ENCODE peak calls at places on chromosomes 11 and 22, in five cellular contexts. I is K562, O is H1, B is HepG2, L is GM12878. J is an unnamed sample.
A peak's percentile ranks its signal among the peaks of the same experiment; 100 is the strongest.

GRCh38 chr11:100593321-100593720 is 93.8 kb upstream of the ARHGAP42 start:
- DNase-seq in L (no peak), O (no peak), B (no peak), I (no peak), J (no peak)

GRCh38 chr11:75558939-75559843 is 2.9 kb upstream of the SERPINH1 start:
- DNase-seq in B (no peak), L (no peak), I (peak; percentile 68), O (no peak), J (no peak)

GRCh38 chr11:10727259-10727851 is 23.7 kb upstream of the CTR9 start:
- DNase-seq in O (no peak), L (no peak), B (no peak), I (no peak), J (no peak)

GRCh38 chr11:127862406-127862805 is 725.0 kb downstream of the ETS1 start:
- DNase-seq in B (no peak), L (no peak), O (no peak), I (no peak), J (no peak)

GRCh38 chr11:59265735-59266134 is 53.0 kb upstream of the MPEG1 start:
- DNase-seq in B (no peak), L (no peak), O (no peak), I (no peak), J (no peak)

GRCh38 chr11:30960387-30960992 is 374.3 kb upstream of the MPPED2 start:
- DNase-seq in L (no peak), O (no peak), B (peak; percentile 44), I (no peak), J (peak; percentile 35)

GRCh38 chr11:103898065-103898464 is 138.4 kb upstream of the DDI1 start:
- DNase-seq in O (no peak), L (peak; percentile 40), B (no peak), I (no peak), J (no peak)

GRCh38 chr11:75557649-75558494 is 4.2 kb upstream of the SERPINH1 start:
- DNase-seq in I (no peak), L (no peak), O (no peak), B (no peak), J (no peak)

GRCh38 chr11:35112056-35112845 is 26.7 kb upstream of the CD44 start:
- DNase-seq in L (no peak), O (no peak), B (no peak), I (no peak), J (no peak)

GRCh38 chr11:65897020-65897471 is 3.1 kb downstream of the FOSL1 start:
- DNase-seq in I (no peak), L (no peak), B (no peak), O (no peak), J (no peak)

GRCh38 chr11:123062892-123063395 is 1.0 kb upstream of the HSPA8 start:
- DNase-seq in B (no peak), L (no peak), O (no peak), I (peak; percentile 67), J (no peak)

GRCh38 chr22:44730034-44730433 is 22.3 kb upstream of the ARHGAP8 start:
- DNase-seq in B (no peak), O (peak; percentile 46), I (no peak), L (no peak), J (no peak)

GRCh38 chr11:7492253-7492652 is 6.9 kb downstream of the OLFML1 start:
- DNase-seq in I (no peak), B (no peak), L (no peak), O (no peak), J (no peak)

GRCh38 chr11:68312780-68313573 is 586 bp downstream of the LRP5 start:
- DNase-seq in L (no peak), B (no peak), O (no peak), I (peak; percentile 84), J (no peak)

GRCh38 chr11:6402061-6402470 is 11.8 kb downstream of the SMPD1 start:
- DNase-seq in O (no peak), L (no peak), I (no peak), B (peak; percentile 59), J (no peak)

GRCh38 chr11:123159146-123159857 is 35.7 kb downstream of the CLMP start:
- DNase-seq in O (no peak), B (no peak), L (no peak), I (no peak), J (no peak)

GRCh38 chr11:82701847-82702520 is 31.7 kb downstream of the FAM181B start:
- DNase-seq in L (no peak), B (peak; percentile 37), O (peak; percentile 81), I (peak; percentile 53), J (peak; percentile 24)

GRCh38 chr11:119728226-119728626 is 774 bp downstream of the NECTIN1 start:
- DNase-seq in I (no peak), L (no peak), O (no peak), B (no peak), J (no peak)

GRCh38 chr11:29318134-29318845 is 698.5 kb downstream of the KCNA4 start:
- DNase-seq in B (no peak), I (no peak), L (no peak), O (no peak), J (no peak)

GRCh38 chr22:42773161-42773560 is 52.5 kb upstream of the A4GALT start:
- DNase-seq in B (no peak), O (no peak), I (no peak), L (no peak), J (no peak)

GRCh38 chr11:114080219-114080618 is 20.7 kb downstream of the ZBTB16 start:
- DNase-seq in L (no peak), O (no peak), B (no peak), I (no peak), J (no peak)

GRCh38 chr11:122897606-122898210 is 15.1 kb downstream of the JHY start:
- DNase-seq in L (no peak), O (no peak), I (no peak), B (no peak), J (no peak)

GRCh38 chr11:61888043-61888442 is 3.3 kb downstream of the FADS3 start:
- DNase-seq in L (no peak), O (no peak), I (no peak), B (no peak), J (no peak)

GRCh38 chr11:44568706-44569473 is 3.4 kb downstream of the CD82 start:
- DNase-seq in O (no peak), L (peak; percentile 63), B (no peak), I (peak; percentile 17), J (no peak)

GRCh38 chr11:26121466-26121865 is 210.5 kb upstream of the ANO3 start:
- DNase-seq in B (no peak), I (no peak), O (no peak), L (no peak), J (no peak)

GRCh38 chr11:61881397-61881796 is 9.9 kb downstream of the FADS3 start:
- DNase-seq in I (no peak), O (no peak), L (no peak), B (no peak), J (no peak)

GRCh38 chr11:65334696-65335295 is 1.1 kb downstream of the DPF2 start:
- DNase-seq in O (no peak), I (no peak), L (no peak), B (no peak), J (no peak)

GRCh38 chr11:60912851-60913550 is 957 bp upstream of the TMEM109 start:
- DNase-seq in B (no peak), I (no peak), O (no peak), L (no peak), J (no peak)

GRCh38 chr11:1832181-1832988 is 2.4 kb upstream of the SYT8 start:
- DNase-seq in O (peak; percentile 92), I (peak; percentile 87), B (no peak), L (no peak), J (no peak)

GRCh38 chr22:21590809-21591641 is 23.5 kb downstream of the UBE2L3 start:
- DNase-seq in O (no peak), B (no peak), I (no peak), L (no peak), J (no peak)

GRCh38 chr22:42879371-42880021 is 22.4 kb upstream of the ARFGAP3 start:
- DNase-seq in L (no peak), B (no peak), I (no peak), O (no peak), J (no peak)

GRCh38 chr11:1163321-1163910 is 5.7 kb downstream of the MUC5AC start:
- DNase-seq in I (no peak), O (no peak), L (no peak), B (no peak), J (no peak)

GRCh38 chr11:110196241-110196754 is 100.1 kb downstream of the RDX start:
- DNase-seq in I (no peak), B (peak; percentile 25), L (no peak), O (no peak), J (peak; percentile 38)

DNA sequence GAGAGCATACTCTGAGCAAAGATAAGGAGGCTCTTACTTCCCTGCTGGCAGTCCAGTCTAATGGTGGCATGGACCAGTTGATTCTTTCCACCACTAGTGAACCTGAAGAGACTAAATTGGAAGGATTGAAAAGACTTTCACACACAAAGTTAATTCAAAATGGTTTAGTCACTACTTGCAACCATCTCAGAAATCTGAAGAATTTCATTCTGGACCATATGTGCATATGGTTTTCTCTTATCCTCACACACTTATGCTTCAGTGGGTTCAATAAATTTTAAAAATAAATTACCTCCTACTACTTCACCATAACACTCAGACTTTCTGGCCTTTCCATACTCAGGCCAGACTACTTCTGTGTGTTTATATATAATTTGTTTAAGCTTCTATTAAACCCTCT is 44.7 kb downstream of the CADM1 start:
- DNase-seq in L (no peak), O (no peak), I (no peak), B (no peak), J (no peak)
- TF ChIP-seq RAD21 in L (no peak), O (no peak), I (no peak), B (no peak), J (no peak)

GRCh38 chr11:132047167-132047566 is 676.8 kb downstream of the NTM start:
- DNase-seq in B (no peak), I (no peak), L (no peak), O (no peak), J (no peak)
- H3K4me3 ChIP-seq in B (no peak overlapping the region), I (no peak overlapping the region), L (no peak overlapping the region), O (no peak overlapping the region), J (no peak overlapping the region)

GRCh38 chr22:27719033-27719341 is 82.6 kb downstream of the MN1 start:
- DNase-seq in L (no peak), O (no peak), I (no peak), B (no peak), J (no peak)
- TF ChIP-seq ZNF274 in L (no peak), O (no peak), I (no peak), B (no peak), J (no peak)

DNA sequence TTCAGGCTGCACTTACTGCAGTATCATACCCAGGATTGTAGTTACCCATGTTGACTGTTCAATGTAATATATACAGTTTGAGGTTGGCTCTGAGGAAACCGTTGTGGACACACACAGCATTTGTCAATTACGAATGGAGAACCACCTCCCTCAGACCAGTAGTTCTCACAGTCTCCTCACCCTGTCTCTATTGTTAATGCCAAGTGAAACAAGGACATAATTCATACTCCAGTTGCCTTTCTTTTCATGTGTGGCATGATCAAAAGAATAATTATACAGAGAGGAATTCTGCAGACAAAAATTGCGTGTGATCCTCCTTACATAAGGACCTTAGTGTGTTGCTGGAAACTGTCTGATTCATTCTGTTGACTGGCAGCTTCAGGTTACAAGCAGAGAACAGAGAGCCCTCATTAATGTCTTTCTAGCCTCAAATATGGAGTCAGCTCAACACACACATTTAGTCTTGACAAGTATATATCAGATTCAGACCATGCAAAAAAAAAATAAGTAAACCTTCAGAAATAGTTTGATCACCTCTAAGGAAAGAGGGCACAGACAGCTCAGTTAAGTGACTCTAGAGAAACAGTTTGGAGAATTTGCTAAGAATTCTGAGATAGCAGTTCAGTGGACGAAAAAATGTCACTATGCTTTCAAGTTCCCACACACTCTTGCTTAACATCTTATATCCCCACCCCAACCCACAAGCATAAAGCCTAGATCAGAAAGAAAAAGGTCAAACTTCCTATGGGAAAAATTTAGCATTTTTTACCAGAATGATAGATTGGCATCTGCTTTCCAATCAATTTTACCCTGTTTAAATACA is 96.1 kb downstream of the MAML2 start:
- DNase-seq in I (no peak), L (no peak), O (no peak), B (peak; percentile 86), J (peak; percentile 63)
- TF ChIP-seq RAD21 in I (no peak), L (no peak), O (no peak), B (no peak), J (no peak)